ENCODE peak calls at places on chromosomes 3 and 15, in six cellular contexts. D, L, H, N, Y and K are unnamed samples.

GRCh38 chr3:169044341-169045113 is 619.0 kb downstream of the MECOM start:
- DNase-seq in D (no peak), L (peak), H (no peak), N (peak), Y (no peak), K (no peak)

GRCh38 chr3:115401298-115401697 is 222.0 kb upstream of the GAP43 start:
- DNase-seq in D (no peak), L (peak), H (no peak), N (peak), Y (no peak), K (no peak)

GRCh38 chr15:57686657-57687056 is 19.9 kb upstream of the POLR2M start:
- DNase-seq in D (no peak), L (no peak), H (no peak), N (peak), Y (no peak), K (no peak)

GRCh38 chr3:170751083-170751893 is 118.7 kb downstream of the RPL22L1 start:
- DNase-seq in D (no peak), L (peak), H (peak), N (peak), Y (no peak), K (peak)

GRCh38 chr3:173599673-173600072 is 202.1 kb downstream of the NLGN1 start:
- DNase-seq in D (no peak), L (peak), H (no peak), N (no peak), Y (no peak), K (no peak)

GRCh38 chr15:64379216-64379960 is 1.9 kb downstream of the PCLAF start:
- DNase-seq in D (no peak), L (peak), H (no peak), N (no peak), Y (no peak), K (no peak)

GRCh38 chr3:39707314-39707909 is 102.0 kb upstream of the MYRIP start:
- DNase-seq in D (no peak), L (peak), H (no peak), N (peak), Y (no peak), K (no peak)

GRCh38 chr3:176919836-176920760 is 277.2 kb downstream of the TBL1XR1 start:
- DNase-seq in D (no peak), L (peak), H (no peak), N (peak), Y (no peak), K (no peak)

GRCh38 chr3:54857343-54857742 is 70.5 kb downstream of the LRTM1 start:
- DNase-seq in D (no peak), L (no peak), H (no peak), N (no peak), Y (no peak), K (no peak)

GRCh38 chr15:51865291-51865690 is 35.8 kb downstream of the TMOD3 start:
- DNase-seq in D (no peak), L (no peak), H (no peak), N (no peak), Y (no peak), K (no peak)

GRCh38 chr3:168467085-168467714 is 371.5 kb upstream of the GOLIM4 start:
- DNase-seq in D (no peak), L (peak), H (no peak), N (peak), Y (no peak), K (no peak)

GRCh38 chr3:67923796-67924195 is 269.4 kb upstream of the SUCLG2 start:
- DNase-seq in D (no peak), L (no peak), H (no peak), N (no peak), Y (no peak), K (no peak)

GRCh38 chr3:185582871-185583270 is 3.2 kb upstream of the SENP2 start:
- DNase-seq in D (no peak), L (no peak), H (no peak), N (no peak), Y (no peak), K (no peak)
- H3K4me3 ChIP-seq in D (no peak), L (no peak), H (no peak), N (no peak), Y (no peak), K (no peak)

DNA sequence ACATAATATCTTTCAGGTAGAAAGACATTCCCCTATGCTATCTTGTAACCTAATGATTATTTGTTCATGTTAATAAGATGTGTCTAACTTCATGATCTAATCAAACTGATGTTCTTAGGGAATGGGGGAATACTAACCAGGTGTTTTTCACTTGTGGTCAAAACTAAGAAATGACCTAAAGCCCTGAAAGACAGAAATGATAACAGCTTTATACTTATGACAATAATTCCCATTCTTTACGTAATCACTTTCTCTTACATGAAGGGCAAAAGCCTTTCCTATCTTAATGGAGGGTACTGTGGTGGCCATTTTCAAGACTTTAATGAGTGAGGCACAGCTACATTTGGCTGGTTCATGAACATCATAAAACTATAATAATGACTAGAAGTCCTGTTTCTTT is 33.9 kb upstream of the MEIS2 start:
- DNase-seq in D (no peak), L (no peak), H (no peak), N (no peak), Y (no peak), K (no peak)
- H3K4me3 ChIP-seq in D (no peak), L (no peak), H (no peak), N (no peak), Y (no peak), K (no peak)

GRCh38 chr3:71978150-71978721 is 193.3 kb upstream of the PROK2 start:
- DNase-seq in D (no peak), L (no peak), H (no peak), N (no peak), Y (no peak), K (no peak)
- H3K4me3 ChIP-seq in D (no peak), L (no peak), H (no peak), N (no peak), Y (no peak), K (no peak)

GRCh38 chr3:181726351-181727121 is 14.8 kb downstream of the SOX2 start:
- DNase-seq in D (no peak), L (peak), H (no peak), N (no peak), Y (no peak), K (peak)
- H3K4me3 ChIP-seq in D (peak), L (no peak), H (peak), N (peak), Y (peak), K (peak)

GRCh38 chr15:85834651-85835050 is 39.9 kb upstream of the KLHL25 start:
- DNase-seq in D (no peak), L (no peak), H (no peak), N (no peak), Y (no peak), K (no peak)
- H3K4me3 ChIP-seq in D (no peak), L (no peak), H (no peak), N (no peak), Y (no peak), K (no peak)

GRCh38 chr15:62163397-62163796 is 1.7 kb downstream of the C2CD4B start:
- DNase-seq in D (no peak), L (no peak), H (no peak), N (no peak), Y (no peak), K (no peak)

GRCh38 chr15:62164500-62165028 is 521 bp downstream of the C2CD4B start:
- DNase-seq in D (no peak), L (peak), H (no peak), N (no peak), Y (no peak), K (no peak)

GRCh38 chr15:62165793-62166380 is 802 bp upstream of the C2CD4B start:
- DNase-seq in D (no peak), L (no peak), H (no peak), N (peak), Y (no peak), K (no peak)

GRCh38 chr15:62165029-62165792 is at the start of gene C2CD4B:
- DNase-seq in D (no peak), L (no peak), H (peak), N (no peak), Y (peak), K (peak)

DNA sequence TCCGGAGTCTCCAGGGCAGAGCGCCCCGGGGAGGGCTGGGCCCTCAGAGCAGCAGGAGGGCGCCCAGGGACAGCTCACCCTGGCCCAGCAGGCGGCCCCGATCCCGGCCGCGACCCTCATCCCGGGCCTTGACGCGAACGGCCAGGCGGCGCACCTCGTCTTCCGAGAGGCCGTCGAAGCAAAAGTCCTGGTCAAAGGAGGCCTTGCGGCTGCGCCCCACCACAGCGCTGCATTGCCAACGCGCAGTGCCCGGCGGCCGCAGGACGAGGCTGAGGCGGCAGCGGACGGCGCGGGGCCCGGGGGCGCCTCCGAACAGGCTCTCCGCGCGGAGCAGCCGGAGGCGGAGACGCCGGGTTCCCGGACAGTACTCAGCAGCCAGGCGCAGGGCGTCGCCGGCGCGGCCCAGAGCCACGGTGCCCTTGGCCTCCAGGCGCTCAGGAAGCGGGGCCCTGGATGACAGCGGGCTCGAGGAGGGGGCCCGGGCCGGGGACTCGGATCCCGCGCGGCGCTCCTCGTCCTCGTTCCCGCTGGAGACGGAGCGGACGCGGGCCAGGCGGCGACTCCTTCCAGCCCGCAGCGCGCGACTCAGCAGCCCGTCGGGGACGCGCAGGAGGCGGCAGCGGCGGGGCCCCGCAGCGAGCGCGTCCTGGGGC is 1.1 kb downstream of the C2CD4B start:
- DNase-seq in D (no peak), L (no peak), H (no peak), N (no peak), Y (no peak), K (peak)
- H3K4me3 ChIP-seq in D (peak), L (no peak), H (peak), N (peak), Y (peak), K (peak)

GRCh38 chr3:14823910-14824629 is 5.3 kb downstream of the FGD5 start:
- DNase-seq in D (no peak), L (no peak), H (no peak), N (no peak), Y (no peak), K (no peak)

GRCh38 chr3:14824646-14825045 is 5.9 kb downstream of the FGD5 start:
- DNase-seq in D (no peak), L (no peak), H (no peak), N (no peak), Y (no peak), K (no peak)

GRCh38 chr3:14822875-14823807 is 4.4 kb downstream of the FGD5 start:
- DNase-seq in D (no peak), L (no peak), H (no peak), N (no peak), Y (no peak), K (no peak)

GRCh38 chr3:14827776-14828175 is 9.0 kb downstream of the FGD5 start:
- DNase-seq in D (no peak), L (no peak), H (no peak), N (no peak), Y (no peak), K (no peak)

GRCh38 chr3:14826069-14826468 is 7.3 kb downstream of the FGD5 start:
- DNase-seq in D (no peak), L (no peak), H (no peak), N (no peak), Y (no peak), K (no peak)
- H3K4me3 ChIP-seq in D (no peak), L (no peak), H (no peak), N (no peak), Y (no peak), K (no peak)